ENCODE peak calls at places on chromosomes 7 and 10, in five cellular contexts. O is ELR, D is EL, E is T-cell, U is amniotic epithelial cell. J is an unnamed sample.

GRCh38 chr10:79400567-79401004 is 44.8 kb downstream of the ZCCHC24 start:
- DNase-seq in U (peak; percentile 35), E (peak; percentile 33), O (peak; percentile 50), D (peak; percentile 51), J (no peak)

GRCh38 chr7:1513657-1514095 is 9.5 kb upstream of the INTS1 start:
- DNase-seq in E (no peak), U (no peak), D (no peak), O (no peak), J (peak; percentile 71)

GRCh38 chr7:135979674-135980660 is 2.8 kb upstream of the MTPN start:
- DNase-seq in D (peak; percentile 46), U (no peak), E (no peak), O (peak; percentile 71), J (peak; percentile 50)

GRCh38 chr7:151310578-151310977 is 31.0 kb upstream of the NUB1 start:
- DNase-seq in O (peak; percentile 49), D (peak; percentile 11), U (peak; percentile 53), E (no peak), J (no peak)

GRCh38 chr10:114821293-114821914 is at the start of gene FHIP2A:
- DNase-seq in D (peak; percentile 83), E (peak; percentile 78), U (peak; percentile 60), O (peak; percentile 82), J (peak; percentile 41)

GRCh38 chr10:46523119-46523880 is 33.2 kb downstream of the GPRIN2 start:
- DNase-seq in O (peak; percentile 52), U (peak; percentile 31), D (peak; percentile 82), E (no peak), J (peak; percentile 72)

GRCh38 chr7:37352974-37353948 is 95.4 kb downstream of the ELMO1 start:
- DNase-seq in O (no peak), E (peak; percentile 77), U (no peak), D (no peak), J (peak; percentile 73)

GRCh38 chr10:76492026-76492425 is 1060.6 kb downstream of the LRMDA start:
- DNase-seq in U (peak; percentile 99), E (no peak), D (peak; percentile 87), O (peak; percentile 48), J (peak; percentile 85)

GRCh38 chr7:26990268-26990667 is 105.5 kb downstream of the HOXA1 start:
- DNase-seq in D (peak; percentile 4), O (no peak), U (peak; percentile 27), E (no peak), J (no peak)

GRCh38 chr7:150942591-150943452 is 35.3 kb downstream of the KCNH2 start:
- DNase-seq in O (no peak), E (no peak), D (no peak), U (no peak), J (no peak)

GRCh38 chr10:103316087-103316486 is 34.9 kb downstream of the PCGF6 start:
- DNase-seq in E (no peak), U (peak; percentile 58), D (no peak), O (no peak), J (no peak)

GRCh38 chr7:26861050-26861449 is 3.3 kb downstream of the SKAP2 start:
- DNase-seq in E (no peak), O (no peak), D (no peak), U (no peak), J (no peak)

GRCh38 chr7:28037220-28038010 is 143.2 kb downstream of the JAZF1 start:
- DNase-seq in U (peak; percentile 97), D (peak; percentile 98), E (no peak), O (peak; percentile 100), J (peak; percentile 100)

GRCh38 chr7:54260868-54261475 is 281.2 kb upstream of the VSTM2A start:
- DNase-seq in E (no peak), O (peak; percentile 2), D (no peak), U (peak; percentile 0), J (peak; percentile 77)

GRCh38 chr10:99369551-99369950 is 40.4 kb downstream of the CNNM1 start:
- DNase-seq in O (peak; percentile 49), U (no peak), D (peak; percentile 85), E (no peak), J (no peak)

GRCh38 chr10:59675812-59676211 is 33.8 kb downstream of the SLC16A9 start:
- DNase-seq in D (peak; percentile 3), U (peak; percentile 9), E (no peak), O (peak; percentile 26), J (no peak)

GRCh38 chr7:105643384-105643783 is 62.1 kb upstream of the EFCAB10 start:
- DNase-seq in O (no peak), U (no peak), D (no peak), E (no peak), J (no peak)

GRCh38 chr10:81847675-81848074 is 27.3 kb upstream of the NRG3 start:
- DNase-seq in D (no peak), O (no peak), E (no peak), U (no peak), J (no peak)

GRCh38 chr7:108808556-108808955 is 238.9 kb downstream of the DNAJB9 start:
- DNase-seq in D (no peak), U (no peak), E (no peak), O (no peak), J (no peak)

GRCh38 chr7:135708041-135708440 is 19.9 kb downstream of the SLC13A4 start:
- DNase-seq in O (no peak), D (no peak), E (no peak), U (no peak), J (no peak)

GRCh38 chr10:133444342-133445267 is 9.1 kb upstream of the SCART1 start:
- DNase-seq in U (no peak), E (no peak), D (no peak), O (no peak), J (no peak)

GRCh38 chr7:55206235-55207029 is 158.7 kb upstream of the LANCL2 start:
- DNase-seq in O (peak; percentile 54), E (no peak), U (peak; percentile 25), D (peak; percentile 54), J (peak; percentile 44)

GRCh38 chr7:128309921-128310320 is 33.8 kb downstream of the RBM28 start:
- DNase-seq in D (no peak), U (peak; percentile 3), O (no peak), E (no peak), J (no peak)

GRCh38 chr7:32275216-32275979 is 205.2 kb upstream of the PDE1C start:
- DNase-seq in U (no peak), O (peak; percentile 15), E (no peak), D (peak; percentile 4), J (peak; percentile 10)

GRCh38 chr10:76647276-76647675 is 990.3 kb downstream of the KCNMA1 start:
- DNase-seq in D (peak; percentile 69), O (peak; percentile 39), U (peak; percentile 53), E (no peak), J (peak; percentile 34)

GRCh38 chr7:111138196-111138569 is 47.3 kb downstream of the LRRN3 start:
- DNase-seq in U (no peak), E (peak; percentile 60), D (peak; percentile 85), O (peak; percentile 81), J (peak; percentile 85)

J was measured in A172.